ENCODE peak calls at places on chromosomes 3 and 15, in ten cellular contexts. R is ovary, X is foreskin melanocyte, T is GM12864, N is NCI-H460, H is HCT116, M is cardiac muscle cell, Z is cardiac fibroblast, U is H9, D is MCF 10A. Q is an unnamed sample.

GRCh38 chr15:82709081-82709420 is 624 bp downstream of the AP3B2 start:
- DNase-seq in R (no peak), X (no peak), T (no peak), N (no peak), H (no peak), M (no peak), Z (peak), U (peak), D (no peak), Q (no peak)

GRCh38 chr3:59678042-59678707 is 628.4 kb upstream of the CFAP20DC start:
- DNase-seq in R (no peak), X (no peak), T (no peak), N (no peak), H (no peak), M (no peak), Z (no peak), U (no peak), D (no peak), Q (no peak)

GRCh38 chr3:188578579-188579363 is 424.8 kb downstream of the LPP start:
- DNase-seq in R (peak), X (no peak), T (no peak), N (no peak), H (no peak), M (peak), Z (peak), U (no peak), D (peak), Q (no peak)

GRCh38 chr3:61236556-61236955 is 14.7 kb downstream of the FHIT start:
- DNase-seq in R (no peak), X (no peak), T (peak), N (no peak), H (no peak), M (no peak), Z (no peak), U (no peak), D (peak), Q (no peak)

GRCh38 chr3:12424635-12425319 is 59.5 kb upstream of the TSEN2 start:
- DNase-seq in R (no peak), X (no peak), T (no peak), N (no peak), H (no peak), M (no peak), Z (no peak), U (no peak), D (no peak), Q (no peak)

GRCh38 chr3:80099559-80099958 is 331.8 kb upstream of the ROBO1 start:
- DNase-seq in R (no peak), X (no peak), T (no peak), N (no peak), H (no peak), M (no peak), Z (no peak), U (no peak), D (no peak), Q (no peak)

GRCh38 chr3:59424268-59425010 is 374.6 kb upstream of the CFAP20DC start:
- DNase-seq in R (no peak), X (no peak), T (peak), N (no peak), H (no peak), M (no peak), Z (peak), U (no peak), D (peak), Q (no peak)

GRCh38 chr3:149393355-149394165 is 16.1 kb upstream of the TM4SF1 start:
- DNase-seq in R (peak), X (peak), T (peak), N (no peak), H (peak), M (peak), Z (peak), U (peak), D (peak), Q (peak)

GRCh38 chr3:163622384-163622783 is 1455.9 kb downstream of the SI start:
- DNase-seq in R (no peak), X (no peak), T (no peak), N (peak), H (peak), M (peak), Z (peak), U (peak), D (no peak), Q (no peak)

GRCh38 chr15:70169147-70169546 is 71.4 kb upstream of the TLE3 start:
- DNase-seq in R (no peak), X (no peak), T (no peak), N (no peak), H (no peak), M (no peak), Z (no peak), U (no peak), D (no peak), Q (no peak)

GRCh38 chr15:26051771-26052685 is 188.9 kb upstream of the ATP10A start:
- DNase-seq in R (no peak), X (no peak), T (no peak), N (no peak), H (no peak), M (no peak), Z (peak), U (no peak), D (no peak), Q (no peak)

Q was measured in PC-9.